ENCODE peak calls at places on chromosomes 7 and 10, in eight cellular contexts. B is stimulated activated CD4-positive, alpha-beta T cell treated with anti-CD3 and anti-CD28 coated beads, Interleukin-1b, Interleukin-23, amount 100 ng/mL, for 24 hours; T is activated CD4-positive, CD25-positive, alpha-beta regulatory T cell; M is dermis blood vessel endothelial cell; V is fibroblast of the conjunctiva; Q is hepatic stellate cell; R is substantia nigra; I is left ventricle myocardium superior. Y is an unnamed sample.

GRCh38 chr7:30150711-30151110 is 15.9 kb downstream of the MTURN start:
- DNase-seq in B (no peak), T (no peak), M (no peak), V (no peak), Q (no peak), R (no peak), I (no peak), Y (no peak)

GRCh38 chr7:45036801-45037200 is 36.8 kb downstream of the CCM2 start:
- DNase-seq in B (no peak), T (no peak), M (no peak), V (no peak), Q (no peak), R (no peak), I (no peak), Y (no peak)

GRCh38 chr7:157980774-157981173 is 606.8 kb downstream of the PTPRN2 start:
- DNase-seq in B (no peak), T (no peak), M (no peak), V (no peak), Q (no peak), R (no peak), I (no peak), Y (no peak)

GRCh38 chr7:115008465-115009114 is 86.7 kb downstream of the MDFIC start:
- DNase-seq in B (no peak), T (no peak), M (no peak), V (peak), Q (peak), R (no peak), I (peak), Y (peak)

GRCh38 chr10:132783165-132783736 is 2.7 kb downstream of the NKX6-2 start:
- DNase-seq in B (no peak), T (no peak), M (no peak), V (no peak), Q (no peak), R (no peak), I (no peak), Y (no peak)

GRCh38 chr10:62479523-62479922 is 105.4 kb downstream of the ZNF365 start:
- DNase-seq in B (no peak), T (no peak), M (no peak), V (no peak), Q (no peak), R (no peak), I (no peak), Y (no peak)

GRCh38 chr10:95847007-95847406 is 60.8 kb upstream of the CC2D2B start:
- DNase-seq in B (no peak), T (no peak), M (no peak), V (no peak), Q (no peak), R (no peak), I (no peak), Y (no peak)

GRCh38 chr7:138465046-138465445 is 5.0 kb downstream of the TRIM24 start:
- DNase-seq in B (no peak), T (no peak), M (no peak), V (no peak), Q (no peak), R (no peak), I (no peak), Y (no peak)

GRCh38 chr10:132790934-132791829 is 5.2 kb upstream of the NKX6-2 start:
- DNase-seq in B (no peak), T (no peak), M (no peak), V (no peak), Q (no peak), R (no peak), I (no peak), Y (no peak)

GRCh38 chr10:16182688-16183087 is 254.1 kb upstream of the PTER start:
- DNase-seq in B (no peak), T (no peak), M (no peak), V (peak), Q (no peak), R (no peak), I (no peak), Y (no peak)

GRCh38 chr10:128324058-128324457 is 197.8 kb upstream of the MKI67 start:
- DNase-seq in B (no peak), T (no peak), M (no peak), V (no peak), Q (no peak), R (no peak), I (peak), Y (peak)

GRCh38 chr7:6453737-6454136 is 6.0 kb upstream of the DAGLB start:
- DNase-seq in B (no peak), T (no peak), M (no peak), V (no peak), Q (peak), R (no peak), I (no peak), Y (no peak)